ENCODE peak calls at places on chromosomes 3 and 15, in six cellular contexts. W is left ventricle myocardium inferior, Q is epithelial cell of proximal tubule, O is GM10248, P is cardiac muscle cell, A is tibial artery. K is an unnamed sample.

GRCh38 chr3:49780080-49780967 is 6.0 kb downstream of the IP6K1 start:
- DNase-seq in W (no peak), Q (no peak), O (no peak), P (no peak), A (no peak), K (no peak)

GRCh38 chr3:37640636-37641375 is 220.9 kb upstream of the CTDSPL start:
- DNase-seq in W (no peak), Q (no peak), O (no peak), P (no peak), A (no peak), K (no peak)

GRCh38 chr3:120855665-120856437 is 52.2 kb upstream of the STXBP5L start:
- DNase-seq in W (peak; percentile 19), Q (no peak), O (no peak), P (no peak), A (peak; percentile 37), K (no peak)

GRCh38 chr15:66115568-66116206 is 137.9 kb downstream of the MEGF11 start:
- DNase-seq in W (no peak), Q (no peak), O (no peak), P (no peak), A (no peak), K (no peak)

GRCh38 chr15:39594056-39594763 is 13.3 kb downstream of the THBS1 start:
- DNase-seq in W (no peak), Q (no peak), O (no peak), P (no peak), A (no peak), K (no peak)

GRCh38 chr3:21216598-21216997 is 534.4 kb downstream of the ZNF385D start:
- DNase-seq in W (no peak), Q (no peak), O (no peak), P (no peak), A (no peak), K (no peak)

GRCh38 chr3:126345641-126346460 is 11.4 kb downstream of the KLF15 start:
- DNase-seq in W (no peak), Q (no peak), O (no peak), P (no peak), A (peak; percentile 16), K (no peak)

GRCh38 chr15:40163657-40164416 is 3.0 kb downstream of the BUB1B start:
- DNase-seq in W (no peak), Q (no peak), O (peak; percentile 33), P (no peak), A (no peak), K (no peak)

GRCh38 chr3:39519076-39519475 is 51.6 kb downstream of the MOBP start:
- DNase-seq in W (no peak), Q (no peak), O (no peak), P (no peak), A (no peak), K (no peak)

GRCh38 chr3:195768414-195768813 is 43.3 kb downstream of the MUC4 start:
- DNase-seq in W (no peak), Q (no peak), O (no peak), P (no peak), A (no peak), K (no peak)

GRCh38 chr3:82815417-82816058 is 1054.1 kb upstream of the GBE1 start:
- DNase-seq in W (no peak), Q (no peak), O (no peak), P (no peak), A (no peak), K (no peak)

GRCh38 chr3:149844073-149844472 is 31.1 kb downstream of the RNF13 start:
- DNase-seq in W (no peak), Q (no peak), O (no peak), P (no peak), A (no peak), K (no peak)

GRCh38 chr3:13016083-13016725 is 57.0 kb downstream of the IQSEC1 start:
- DNase-seq in W (peak; percentile 66), Q (no peak), O (peak; percentile 76), P (no peak), A (peak; percentile 71), K (no peak)

GRCh38 chr3:42732829-42733459 is 30.3 kb upstream of the HHATL start:
- DNase-seq in W (no peak), Q (no peak), O (no peak), P (no peak), A (no peak), K (no peak)

GRCh38 chr3:58349792-58350626 is 17.3 kb downstream of the PXK start:
- DNase-seq in W (no peak), Q (no peak), O (peak; percentile 65), P (no peak), A (no peak), K (no peak)

GRCh38 chr3:15050405-15051092 is 14.6 kb downstream of the MRPS25 start:
- DNase-seq in W (no peak), Q (no peak), O (peak; percentile 79), P (no peak), A (no peak), K (no peak)

GRCh38 chr3:53046171-53047170 is 598 bp upstream of the SFMBT1 start:
- DNase-seq in W (peak; percentile 41), Q (no peak), O (peak; percentile 67), P (peak; percentile 31), A (peak; percentile 54), K (peak; percentile 32)

GRCh38 chr15:84151205-84151931 is 84.2 kb upstream of the GOLGA6L4 start:
- DNase-seq in W (no peak), Q (no peak), O (no peak), P (no peak), A (no peak), K (no peak)

GRCh38 chr15:25251700-25252390 is 187.0 kb downstream of the UBE3A start:
- DNase-seq in W (peak; percentile 5), Q (no peak), O (peak; percentile 1), P (no peak), A (no peak), K (no peak)

GRCh38 chr15:90059208-90059985 is 42.9 kb downstream of the IDH2 start:
- DNase-seq in W (peak; percentile 80), Q (no peak), O (peak; percentile 88), P (no peak), A (peak; percentile 72), K (no peak)

GRCh38 chr3:134460965-134461364 is 24.8 kb downstream of the ANAPC13 start:
- DNase-seq in W (no peak), Q (no peak), O (no peak), P (no peak), A (no peak), K (no peak)

GRCh38 chr3:134496481-134497071 is 10.7 kb downstream of the CEP63 start:
- DNase-seq in W (no peak), Q (no peak), O (no peak), P (peak; percentile 7), A (no peak), K (no peak)

GRCh38 chr3:173065543-173065970 is 75.5 kb downstream of the SPATA16 start:
- DNase-seq in W (no peak), Q (no peak), O (no peak), P (no peak), A (no peak), K (no peak)

GRCh38 chr3:101070260-101071121 is 77.3 kb upstream of the ABI3BP start:
- DNase-seq in W (peak; percentile 44), Q (no peak), O (peak; percentile 52), P (peak; percentile 52), A (no peak), K (peak; percentile 18)

GRCh38 chr15:64013179-64014043 is 32.9 kb downstream of the DAPK2 start:
- DNase-seq in W (no peak), Q (no peak), O (no peak), P (no peak), A (no peak), K (no peak)

GRCh38 chr3:66019896-66020295 is 18.8 kb downstream of the MAGI1 start:
- DNase-seq in W (no peak), Q (no peak), O (no peak), P (no peak), A (no peak), K (no peak)

GRCh38 chr3:35744419-35744818 is 105.1 kb downstream of the ARPP21 start:
- DNase-seq in W (no peak), Q (peak; percentile 0), O (no peak), P (peak; percentile 79), A (no peak), K (no peak)

GRCh38 chr3:33315826-33316225 is 38.6 kb downstream of the FBXL2 start:
- DNase-seq in W (no peak), Q (no peak), O (no peak), P (no peak), A (no peak), K (no peak)

GRCh38 chr3:33313331-33313730 is 36.1 kb downstream of the FBXL2 start:
- DNase-seq in W (no peak), Q (no peak), O (no peak), P (no peak), A (no peak), K (no peak)

GRCh38 chr3:33317963-33318708 is 40.9 kb downstream of the FBXL2 start:
- DNase-seq in W (no peak), Q (no peak), O (no peak), P (no peak), A (no peak), K (no peak)

GRCh38 chr3:33314993-33315392 is 37.8 kb downstream of the FBXL2 start:
- DNase-seq in W (no peak), Q (no peak), O (no peak), P (no peak), A (no peak), K (no peak)

GRCh38 chr3:33318709-33319380 is 41.6 kb downstream of the FBXL2 start:
- DNase-seq in W (no peak), Q (no peak), O (no peak), P (peak; percentile 2), A (no peak), K (no peak)
- TF ChIP-seq CTCF in W (peak; percentile 24), Q (peak; percentile 13), O (no peak), P (peak; percentile 19), A (peak; percentile 14), K (peak; percentile 36)

GRCh38 chr3:72571052-72571451 is 277.2 kb downstream of the SHQ1 start:
- DNase-seq in W (no peak), Q (peak; percentile 65), O (no peak), P (no peak), A (no peak), K (no peak)

GRCh38 chr3:72569754-72570440 is 278.3 kb downstream of the SHQ1 start:
- DNase-seq in W (no peak), Q (no peak), O (no peak), P (no peak), A (no peak), K (no peak)

GRCh38 chr3:72565593-72565992 is 282.7 kb downstream of the SHQ1 start:
- DNase-seq in W (no peak), Q (no peak), O (no peak), P (no peak), A (no peak), K (no peak)

GRCh38 chr3:72567976-72568560 is 280.2 kb downstream of the SHQ1 start:
- DNase-seq in W (no peak), Q (no peak), O (no peak), P (no peak), A (no peak), K (no peak)

GRCh38 chr3:72567474-72567873 is 280.8 kb downstream of the SHQ1 start:
- DNase-seq in W (no peak), Q (peak; percentile 37), O (no peak), P (no peak), A (no peak), K (no peak)
- TF ChIP-seq CTCF in W (no peak), Q (no peak), O (no peak), P (no peak), A (no peak), K (no peak)

GRCh38 chr3:62238431-62238830 is 134.9 kb downstream of the FEZF2 start:
- DNase-seq in W (no peak), Q (no peak), O (no peak), P (peak; percentile 6), A (no peak), K (no peak)
- TF ChIP-seq CTCF in W (no peak), Q (no peak), O (no peak), P (no peak), A (no peak), K (no peak)

GRCh38 chr3:47421741-47422649 is 41.2 kb downstream of the PTPN23 start:
- DNase-seq in W (peak; percentile 68), Q (no peak), O (no peak), P (no peak), A (no peak), K (no peak)
- TF ChIP-seq CTCF in W (peak; percentile 32), Q (peak; percentile 52), O (peak; percentile 24), P (peak; percentile 26), A (no peak), K (peak; percentile 27)

K was measured in neural crest cell.